ENCODE peak calls at places on chromosomes 7 and 10, in seven cellular contexts. P is WTC11; A is stimulated activated CD4-positive, alpha-beta T cell treated with anti-CD3 and anti-CD28 coated beads, Interleukin-12 subunit alpha, Interleukin-12 subunit beta, amount 100 ng/mL, for 24 hours; K is activated T-helper 1 cell treated with anti-CD3 and anti-CD28 coated beads, Interleukin-2, amount 50 U/mL, for 16 hours; V is NCI-H1092 treated with DMSO at 0.1 percent for 48 hours; D is amniotic stem cell; G is pancreas. Z is an unnamed sample.

GRCh38 chr10:70996549-70996948 is 108.2 kb upstream of the PCBD1 start:
- DNase-seq in G (no peak), V (no peak), D (no peak), P (no peak), A (no peak), K (no peak), Z (no peak)

GRCh38 chr10:28722065-28722803 is 44.9 kb downstream of the BAMBI start:
- DNase-seq in K (no peak), V (peak), A (no peak), D (peak), G (peak), P (peak), Z (no peak)

GRCh38 chr7:11758627-11759111 is 73.3 kb downstream of the THSD7A start:
- DNase-seq in G (no peak), K (no peak), P (no peak), V (no peak), A (no peak), D (no peak), Z (no peak)

GRCh38 chr7:135853499-135853898 is 104.9 kb upstream of the FAM180A start:
- DNase-seq in P (no peak), K (no peak), A (no peak), V (no peak), G (no peak), D (no peak), Z (no peak)

GRCh38 chr10:44193567-44194220 is 191.2 kb downstream of the CXCL12 start:
- DNase-seq in G (no peak), P (no peak), K (no peak), V (no peak), A (no peak), D (no peak), Z (no peak)

GRCh38 chr7:153010416-153010815 is 250.9 kb downstream of the ACTR3B start:
- DNase-seq in V (no peak), P (no peak), A (no peak), K (no peak), D (no peak), G (no peak), Z (no peak)

GRCh38 chr10:24685958-24686540 is 37.6 kb downstream of the ARHGAP21 start:
- DNase-seq in K (no peak), P (no peak), A (no peak), D (peak), V (no peak), G (no peak), Z (no peak)

GRCh38 chr10:72098301-72099053 is 10.1 kb upstream of the SPOCK2 start:
- DNase-seq in D (no peak), A (no peak), V (no peak), P (no peak), K (no peak), G (no peak), Z (no peak)

GRCh38 chr7:28078036-28078901 is 102.3 kb downstream of the JAZF1 start:
- DNase-seq in K (peak), G (no peak), A (peak), V (peak), P (peak), D (no peak), Z (no peak)

GRCh38 chr7:151304856-151305255 is 36.8 kb upstream of the NUB1 start:
- DNase-seq in V (peak), D (no peak), P (no peak), G (no peak), K (no peak), A (no peak), Z (no peak)

GRCh38 chr10:59079386-59080226 is 96.8 kb upstream of the PHYHIPL start:
- DNase-seq in V (no peak), K (no peak), D (peak), A (no peak), P (no peak), G (no peak), Z (no peak)

GRCh38 chr7:32893225-32893560 is 1.6 kb upstream of the KBTBD2 start:
- DNase-seq in K (no peak), A (no peak), P (no peak), G (no peak), D (no peak), V (no peak), Z (no peak)

GRCh38 chr7:123719481-123719806 is 29.4 kb downstream of the WASL start:
- DNase-seq in K (no peak), V (no peak), G (no peak), D (no peak), A (no peak), P (no peak), Z (no peak)

GRCh38 chr10:73358331-73359279 is at the start of gene CFAP70:
- DNase-seq in V (peak), D (peak), K (peak), P (peak), G (peak), A (peak), Z (peak)

Z was measured in lung.